ENCODE peak calls at places on chromosomes 11 and 22, in seven cellular contexts. Y, L, Z, F, H, J and M are unnamed samples.

GRCh38 chr11:112511906-112512305 is 251.2 kb upstream of the PLET1 start:
- DNase-seq in Y (no peak), L (no peak), Z (no peak), F (no peak), H (no peak), J (no peak), M (no peak)

GRCh38 chr11:47991266-47991830 is 11.0 kb downstream of the PTPRJ start:
- DNase-seq in Y (no peak), L (peak; percentile 49), Z (no peak), F (no peak), H (no peak), J (no peak), M (no peak)

GRCh38 chr11:101188801-101189200 is 59.2 kb upstream of the PGR start:
- DNase-seq in Y (no peak), L (no peak), Z (no peak), F (no peak), H (no peak), J (no peak), M (no peak)

GRCh38 chr11:101567086-101567485 is 16.7 kb downstream of the TRPC6 start:
- DNase-seq in Y (no peak), L (no peak), Z (no peak), F (no peak), H (no peak), J (peak; percentile 49), M (no peak)

GRCh38 chr22:24947881-24948280 is 1.4 kb upstream of the LHFPL7 start:
- DNase-seq in Y (no peak), L (no peak), Z (no peak), F (no peak), H (no peak), J (no peak), M (no peak)

GRCh38 chr11:102367364-102367763 is 20.4 kb downstream of the BIRC2 start:
- DNase-seq in Y (no peak), L (peak; percentile 35), Z (no peak), F (peak; percentile 17), H (peak; percentile 31), J (no peak), M (no peak)

GRCh38 chr11:118217575-118217974 is 7.2 kb downstream of the JAML start:
- DNase-seq in Y (no peak), L (peak; percentile 31), Z (no peak), F (no peak), H (no peak), J (no peak), M (no peak)

GRCh38 chr11:720642-721346 is 14.8 kb downstream of the EPS8L2 start:
- DNase-seq in Y (no peak), L (no peak), Z (peak; percentile 44), F (no peak), H (no peak), J (peak; percentile 82), M (no peak)

GRCh38 chr11:14308114-14308896 is 50.7 kb downstream of the RRAS2 start:
- DNase-seq in Y (no peak), L (peak; percentile 59), Z (no peak), F (peak; percentile 51), H (peak; percentile 66), J (no peak), M (no peak)

GRCh38 chr11:106670069-106670468 is 348.2 kb downstream of the GUCY1A2 start:
- DNase-seq in Y (no peak), L (no peak), Z (no peak), F (no peak), H (no peak), J (no peak), M (no peak)

GRCh38 chr11:10498022-10498400 is 42.9 kb downstream of the AMPD3 start:
- DNase-seq in Y (no peak), L (no peak), Z (no peak), F (no peak), H (no peak), J (no peak), M (no peak)

GRCh38 chr11:41058138-41058537 is 401.3 kb downstream of the LRRC4C start:
- DNase-seq in Y (no peak), L (no peak), Z (no peak), F (no peak), H (no peak), J (no peak), M (no peak)

GRCh38 chr22:41052661-41053490 is 39.5 kb upstream of the EP300 start:
- DNase-seq in Y (no peak), L (no peak), Z (no peak), F (peak; percentile 56), H (peak; percentile 74), J (no peak), M (no peak)

GRCh38 chr11:47523491-47524199 is 29.3 kb downstream of the CELF1 start:
- DNase-seq in Y (peak; percentile 80), L (peak; percentile 72), Z (no peak), F (peak; percentile 74), H (peak; percentile 91), J (no peak), M (no peak)

GRCh38 chr11:34988294-34989255 is 72.2 kb downstream of the PDHX start:
- DNase-seq in Y (no peak), L (peak; percentile 25), Z (no peak), F (peak; percentile 63), H (no peak), J (no peak), M (no peak)

GRCh38 chr22:37282385-37282677 is at the start of gene CYTH4:
- DNase-seq in Y (no peak), L (peak; percentile 70), Z (no peak), F (no peak), H (no peak), J (no peak), M (peak; percentile 64)

GRCh38 chr22:48331691-48332220 is 1495.9 kb downstream of the BRD1 start:
- DNase-seq in Y (no peak), L (no peak), Z (no peak), F (no peak), H (no peak), J (no peak), M (no peak)

GRCh38 chr11:60193687-60194433 is 11.0 kb upstream of the MS4A6A start:
- DNase-seq in Y (peak; percentile 77), L (peak; percentile 90), Z (peak; percentile 72), F (peak; percentile 36), H (peak; percentile 12), J (peak; percentile 51), M (no peak)

GRCh38 chr11:18771266-18772035 is 20.1 kb downstream of the PTPN5 start:
- DNase-seq in Y (no peak), L (no peak), Z (no peak), F (no peak), H (peak; percentile 77), J (no peak), M (no peak)

GRCh38 chr11:126570489-126570888 is 215.0 kb downstream of the ST3GAL4 start:
- DNase-seq in Y (no peak), L (no peak), Z (no peak), F (no peak), H (no peak), J (no peak), M (no peak)
- TF ChIP-seq CTCF in Y (no peak), L (no peak), Z (no peak), F (no peak), H (no peak), J (no peak), M (no peak)

DNA sequence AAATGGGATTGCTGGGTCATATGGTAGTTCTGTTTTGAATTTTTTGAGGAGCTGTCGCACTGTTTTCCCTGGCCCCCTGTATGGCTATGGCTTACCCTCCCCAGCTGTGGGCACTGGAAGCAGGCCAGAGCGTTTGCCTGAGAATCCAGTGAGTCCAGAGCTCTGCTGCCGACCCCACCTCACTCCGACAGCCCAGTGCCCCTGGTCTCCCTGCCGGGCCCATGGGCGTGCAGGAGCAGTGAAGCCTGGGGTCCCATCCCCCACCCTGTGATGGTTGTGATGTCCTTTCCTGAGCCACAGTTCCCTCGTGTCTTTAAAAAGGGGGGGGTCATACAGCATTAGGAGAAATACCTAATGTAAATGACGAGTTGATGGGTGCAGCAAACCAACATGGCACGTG is 13.3 kb upstream of the GRAMD4 start:
- DNase-seq in Y (no peak), L (no peak), Z (no peak), F (no peak), H (no peak), J (no peak), M (no peak)
- TF ChIP-seq CTCF in Y (no peak), L (no peak), Z (no peak), F (no peak), H (no peak), J (no peak), M (no peak)

GRCh38 chr11:78037056-78037455 is 14.0 kb upstream of the KCTD14 start:
- DNase-seq in Y (no peak), L (peak; percentile 24), Z (no peak), F (no peak), H (peak; percentile 52), J (no peak), M (no peak)

GRCh38 chr11:78036313-78036712 is 13.2 kb upstream of the KCTD14 start:
- DNase-seq in Y (no peak), L (no peak), Z (no peak), F (no peak), H (no peak), J (no peak), M (no peak)

GRCh38 chr11:78033040-78033439 is 10.0 kb upstream of the KCTD14 start:
- DNase-seq in Y (no peak), L (no peak), Z (no peak), F (no peak), H (peak; percentile 68), J (no peak), M (no peak)

GRCh38 chr11:78032090-78032489 is 9.0 kb upstream of the KCTD14 start:
- DNase-seq in Y (no peak), L (no peak), Z (no peak), F (no peak), H (no peak), J (no peak), M (no peak)

DNA sequence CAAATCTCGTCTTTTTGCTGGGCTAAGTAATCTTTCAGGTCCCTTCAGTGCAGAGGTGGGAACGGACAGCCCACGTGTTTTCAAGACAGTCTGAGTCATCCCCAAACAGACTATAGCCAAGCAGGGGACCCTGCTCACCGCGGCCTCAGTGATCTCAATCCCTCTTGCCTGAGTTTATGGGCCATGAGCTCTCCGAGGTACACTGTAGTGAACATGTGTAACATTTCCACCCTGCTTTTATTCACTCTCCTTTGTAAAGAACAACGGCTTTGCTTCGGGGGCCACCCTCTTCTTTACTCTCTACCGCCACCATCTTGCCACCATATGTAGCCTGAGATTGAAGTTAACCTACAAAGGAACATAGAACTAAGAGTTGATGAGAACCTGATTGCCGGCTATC is 11.5 kb upstream of the KCTD14 start:
- DNase-seq in Y (no peak), L (no peak), Z (no peak), F (no peak), H (no peak), J (no peak), M (no peak)
- TF ChIP-seq CTCF in Y (no peak), L (no peak), Z (no peak), F (no peak), H (no peak), J (no peak), M (no peak)

DNA sequence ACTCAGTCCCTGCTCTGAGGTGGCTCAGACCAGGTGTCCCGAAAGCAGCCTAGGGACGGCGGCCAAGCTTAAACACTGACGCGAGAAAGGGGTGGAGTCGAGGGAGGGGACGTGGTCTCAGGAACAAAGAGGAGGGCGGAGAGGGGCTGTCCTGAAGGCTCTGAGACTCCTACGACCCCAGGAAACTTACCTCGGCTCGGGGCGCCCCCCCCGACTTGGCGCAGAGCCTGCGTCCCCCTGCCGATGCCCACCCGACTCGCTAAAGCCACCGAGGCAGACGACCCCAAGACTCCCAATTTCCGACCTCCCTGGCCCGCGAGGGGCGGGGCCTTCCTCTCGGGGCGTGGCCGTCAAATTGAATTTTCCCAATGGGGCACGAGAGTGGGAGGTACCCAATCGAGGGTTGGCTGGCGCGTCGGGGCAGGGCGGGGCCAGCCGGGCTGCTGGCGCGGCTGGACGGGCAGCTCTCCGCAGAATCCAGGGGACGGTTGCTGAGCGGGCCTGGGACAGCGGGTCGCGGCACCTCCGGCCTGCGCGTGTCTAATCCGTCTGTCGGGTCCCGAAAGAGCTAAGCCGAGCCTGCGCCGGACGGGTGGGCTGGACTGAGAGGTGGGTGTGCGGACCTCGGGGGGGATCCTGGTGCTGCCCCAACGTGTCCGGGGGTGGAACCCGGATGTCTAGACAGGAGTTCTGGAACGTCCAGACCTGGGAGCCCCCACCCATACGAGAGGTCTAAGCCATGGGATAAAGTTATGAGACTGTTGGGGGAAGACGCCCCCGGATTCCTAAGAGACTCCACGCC is at the start of gene SMTN:
- DNase-seq in Y (peak; percentile 89), L (peak; percentile 90), Z (peak; percentile 94), F (peak; percentile 81), H (peak; percentile 97), J (peak; percentile 98), M (peak; percentile 93)
- TF ChIP-seq CTCF in Y (no peak), L (no peak), Z (no peak), F (no peak), H (no peak), J (no peak), M (no peak)